ENCODE peak calls at places on chromosomes 7 and 10, in five cellular contexts. F is Peyer's patch, H is brain microvascular endothelial cell, M is suprapubic skin, J is fibroblast of lung. R is an unnamed sample.

GRCh38 chr10:90213346-90213745 is 512.0 kb downstream of the KIF20B start:
- DNase-seq in F (no peak), H (no peak), M (no peak), J (no peak), R (no peak)

GRCh38 chr10:47027108-47027811 is 116.0 kb downstream of the PTPN20 start:
- DNase-seq in F (no peak), H (no peak), M (peak), J (no peak), R (no peak)

GRCh38 chr10:58174831-58175230 is 92.9 kb downstream of the IPMK start:
- DNase-seq in F (no peak), H (no peak), M (no peak), J (no peak), R (no peak)

GRCh38 chr10:58373446-58373834 is 11.8 kb upstream of the TFAM start:
- DNase-seq in F (no peak), H (no peak), M (no peak), J (no peak), R (no peak)

GRCh38 chr7:132436121-132436520 is 140.1 kb downstream of the PLXNA4 start:
- DNase-seq in F (no peak), H (no peak), M (no peak), J (no peak), R (no peak)

GRCh38 chr10:91681361-91682276 is 48.7 kb upstream of the PPP1R3C start:
- DNase-seq in F (no peak), H (no peak), M (no peak), J (no peak), R (no peak)

GRCh38 chr10:112794201-112794600 is 155.8 kb upstream of the TCF7L2 start:
- DNase-seq in F (no peak), H (no peak), M (no peak), J (no peak), R (no peak)

GRCh38 chr10:120436431-120437142 is 20.4 kb upstream of the PLPP4 start:
- DNase-seq in F (no peak), H (no peak), M (no peak), J (no peak), R (no peak)

GRCh38 chr7:20539201-20539600 is 76.3 kb upstream of the ABCB5 start:
- DNase-seq in F (no peak), H (no peak), M (no peak), J (no peak), R (no peak)

GRCh38 chr10:8273749-8274148 is 219.3 kb downstream of the GATA3 start:
- DNase-seq in F (no peak), H (no peak), M (no peak), J (no peak), R (no peak)

GRCh38 chr10:100346765-100347567 is at the start of gene SCD:
- DNase-seq in F (peak), H (peak), M (peak), J (peak), R (peak)

GRCh38 chr10:82737556-82737955 is 862.6 kb downstream of the NRG3 start:
- DNase-seq in F (no peak), H (no peak), M (no peak), J (no peak), R (no peak)

GRCh38 chr10:77392236-77392721 is 245.3 kb downstream of the KCNMA1 start:
- DNase-seq in F (no peak), H (peak), M (peak), J (peak), R (peak)

GRCh38 chr10:19788075-19788686 is 28.1 kb upstream of the PLXDC2 start:
- DNase-seq in F (no peak), H (peak), M (no peak), J (peak), R (peak)

GRCh38 chr7:151873402-151873965 is 3.4 kb downstream of the PRKAG2 start:
- DNase-seq in F (no peak), H (no peak), M (no peak), J (no peak), R (no peak)

GRCh38 chr7:149736478-149737360 is 36.7 kb downstream of the ZNF467 start:
- DNase-seq in F (no peak), H (no peak), M (no peak), J (peak), R (peak)

GRCh38 chr7:151047979-151048763 is at the start of gene ASIC3:
- DNase-seq in F (no peak), H (no peak), M (no peak), J (no peak), R (no peak)

GRCh38 chr7:20240080-20240926 is 23.1 kb upstream of the MACC1 start:
- DNase-seq in F (no peak), H (no peak), M (no peak), J (no peak), R (no peak)

GRCh38 chr10:78931333-78932083 is 137.3 kb upstream of the ZMIZ1 start:
- DNase-seq in F (no peak), H (peak), M (no peak), J (peak), R (peak)

GRCh38 chr10:33100996-33101747 is 143.1 kb upstream of the ITGB1 start:
- DNase-seq in F (no peak), H (no peak), M (no peak), J (no peak), R (no peak)

GRCh38 chr7:24075426-24075810 is 208.6 kb upstream of the NPY start:
- DNase-seq in F (no peak), H (no peak), M (no peak), J (no peak), R (no peak)

GRCh38 chr10:63711361-63711760 is 190.2 kb downstream of the REEP3 start:
- DNase-seq in F (no peak), H (no peak), M (no peak), J (peak), R (peak)

GRCh38 chr10:125122566-125122965 is 37.8 kb downstream of the CTBP2 start:
- DNase-seq in F (no peak), H (no peak), M (no peak), J (no peak), R (no peak)

GRCh38 chr10:125121003-125121402 is 39.4 kb downstream of the CTBP2 start:
- DNase-seq in F (no peak), H (no peak), M (no peak), J (no peak), R (no peak)

GRCh38 chr10:125124907-125125306 is 35.5 kb downstream of the CTBP2 start:
- DNase-seq in F (no peak), H (no peak), M (no peak), J (peak), R (peak)

GRCh38 chr10:125124114-125124486 is 36.3 kb downstream of the CTBP2 start:
- DNase-seq in F (no peak), H (no peak), M (no peak), J (no peak), R (no peak)

GRCh38 chr10:125123363-125124113 is 36.8 kb downstream of the CTBP2 start:
- DNase-seq in F (no peak), H (peak), M (no peak), J (peak), R (peak)
- H3K4me3 ChIP-seq in F (no peak), H (peak), M (peak), J (peak), R (no peak)

DNA sequence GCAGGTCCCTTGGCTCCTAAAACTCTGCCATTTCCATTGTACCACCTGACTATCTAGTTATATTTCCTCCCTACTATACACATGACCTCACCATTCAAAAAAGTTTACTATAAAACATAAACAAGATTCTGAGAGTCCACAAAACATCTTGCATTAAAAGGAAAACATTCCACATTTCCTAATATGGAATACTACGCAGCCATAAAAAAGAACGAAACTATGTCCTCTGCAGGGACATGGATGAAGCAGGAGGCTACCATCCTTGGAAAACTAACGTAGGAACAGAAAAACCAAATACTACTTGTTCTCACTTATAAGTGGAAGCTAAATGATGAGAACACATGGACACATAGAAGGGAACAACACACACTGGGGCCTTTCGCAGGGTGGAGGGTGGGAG is 48.3 kb downstream of the SVIL start:
- DNase-seq in F (no peak), H (no peak), M (no peak), J (no peak), R (no peak)
- H3K4me3 ChIP-seq in F (no peak), H (no peak), M (no peak), J (no peak), R (no peak)

DNA sequence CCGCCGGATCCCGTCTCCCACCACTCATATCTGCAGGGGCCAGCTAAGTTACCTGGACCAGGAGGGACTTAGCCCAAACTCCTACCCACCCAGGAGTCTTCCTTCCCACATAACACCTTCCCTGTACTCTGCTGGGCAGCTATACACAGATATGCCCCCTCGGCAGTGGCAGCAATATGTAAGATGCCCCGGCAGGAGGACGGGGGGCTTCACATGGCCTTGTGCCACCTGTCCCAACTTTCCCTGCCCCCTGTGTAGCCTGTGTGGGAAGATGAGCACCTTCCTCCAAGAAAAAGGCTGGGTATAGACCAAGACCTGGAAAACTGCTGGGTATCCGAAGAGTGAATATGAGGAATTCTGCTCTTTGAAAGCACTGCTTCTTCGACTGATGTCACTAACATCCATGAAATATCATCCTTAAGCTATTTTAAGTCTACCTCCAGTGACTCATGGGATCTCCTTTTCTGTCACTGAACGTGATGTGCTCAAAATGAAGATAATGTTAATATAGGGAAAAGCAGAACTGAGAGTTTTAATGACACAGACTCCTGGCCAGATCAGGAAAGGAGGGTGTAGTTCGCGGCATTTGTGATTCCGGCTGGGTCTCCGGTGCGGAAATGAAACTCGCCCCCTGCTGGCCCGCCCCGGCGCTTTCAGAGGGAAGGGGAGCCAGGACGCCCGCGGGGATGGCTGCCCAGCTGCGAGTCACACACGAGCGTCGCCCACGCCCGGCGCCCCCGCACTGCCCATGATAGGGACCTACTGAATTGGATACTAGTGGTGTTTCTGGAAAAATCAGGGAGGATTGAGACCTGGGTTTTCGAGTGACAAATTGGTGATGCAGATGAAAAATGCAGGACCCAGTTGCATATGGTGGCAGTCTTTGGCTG is 256.9 kb upstream of the NFE2L3 start:
- DNase-seq in F (peak), H (peak), M (peak), J (peak), R (peak)
- H3K4me3 ChIP-seq in F (peak), H (peak), M (peak), J (peak), R (peak)

GRCh38 chr10:18140957-18141888 is 999 bp downstream of the CACNB2 start:
- DNase-seq in F (no peak), H (no peak), M (no peak), J (no peak), R (peak)
- H3K4me3 ChIP-seq in F (peak), H (peak), M (peak), J (peak), R (peak)

DNA sequence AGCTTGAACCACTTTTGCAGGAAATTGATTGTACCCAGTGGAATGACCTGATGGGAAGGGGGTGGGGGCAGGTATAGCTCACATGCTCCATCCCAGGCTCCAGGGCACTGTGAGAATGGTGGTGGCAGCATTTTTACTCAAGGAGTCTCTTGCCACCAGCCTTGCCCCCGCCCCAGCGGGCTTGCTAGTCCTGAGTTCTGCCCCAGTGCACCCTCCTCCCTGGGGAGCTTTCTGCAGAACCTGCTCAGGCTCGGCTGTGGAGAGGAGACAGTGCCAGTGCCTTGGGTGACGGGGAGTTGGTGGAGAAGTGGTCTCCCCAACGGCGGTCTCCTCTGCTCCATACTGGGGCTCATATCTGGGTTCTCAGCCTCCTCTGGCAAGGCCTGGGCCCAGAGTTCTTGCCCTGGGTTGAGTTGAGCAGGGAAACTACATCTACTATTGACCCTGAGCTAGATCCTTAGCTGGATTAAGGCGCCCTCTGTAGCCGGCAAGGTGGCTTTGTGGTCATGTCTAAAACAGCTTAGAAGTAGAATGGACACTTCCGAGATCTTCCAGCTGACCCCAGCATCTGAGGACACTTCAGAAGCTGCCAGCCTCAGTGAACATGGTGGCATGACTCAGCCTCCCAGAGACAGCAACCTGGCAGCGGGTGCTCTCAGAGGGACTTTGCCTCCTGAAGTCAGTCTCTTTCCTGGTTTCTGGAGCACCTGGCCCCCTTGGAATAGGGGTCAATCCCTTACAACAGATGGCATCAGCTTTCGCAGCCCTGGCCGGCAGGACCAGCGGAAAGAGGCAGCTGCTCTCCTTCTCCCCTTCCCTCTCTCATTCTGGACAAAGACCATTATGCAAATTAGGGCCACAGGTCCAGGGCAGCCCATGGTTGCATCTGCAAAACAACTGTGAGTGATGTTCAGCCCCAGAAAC is 363.4 kb upstream of the MKI67 start:
- DNase-seq in F (no peak), H (no peak), M (no peak), J (no peak), R (no peak)
- H3K4me3 ChIP-seq in F (no peak), H (no peak), M (no peak), J (no peak), R (no peak)

GRCh38 chr7:129740574-129740973 is 129.1 kb downstream of the NRF1 start:
- DNase-seq in F (no peak), H (no peak), M (no peak), J (no peak), R (no peak)

GRCh38 chr7:129741011-129741410 is 129.5 kb downstream of the NRF1 start:
- DNase-seq in F (no peak), H (no peak), M (no peak), J (no peak), R (no peak)

GRCh38 chr7:129739427-129739826 is 127.9 kb downstream of the NRF1 start:
- DNase-seq in F (no peak), H (peak), M (no peak), J (no peak), R (peak)

GRCh38 chr7:129741743-129742213 is 130.3 kb downstream of the NRF1 start:
- DNase-seq in F (no peak), H (no peak), M (no peak), J (no peak), R (peak)

GRCh38 chr7:129742267-129742666 is 130.7 kb downstream of the NRF1 start:
- DNase-seq in F (no peak), H (no peak), M (no peak), J (no peak), R (no peak)
- H3K4me3 ChIP-seq in F (no peak), H (no peak), M (no peak), J (no peak), R (no peak)

DNA sequence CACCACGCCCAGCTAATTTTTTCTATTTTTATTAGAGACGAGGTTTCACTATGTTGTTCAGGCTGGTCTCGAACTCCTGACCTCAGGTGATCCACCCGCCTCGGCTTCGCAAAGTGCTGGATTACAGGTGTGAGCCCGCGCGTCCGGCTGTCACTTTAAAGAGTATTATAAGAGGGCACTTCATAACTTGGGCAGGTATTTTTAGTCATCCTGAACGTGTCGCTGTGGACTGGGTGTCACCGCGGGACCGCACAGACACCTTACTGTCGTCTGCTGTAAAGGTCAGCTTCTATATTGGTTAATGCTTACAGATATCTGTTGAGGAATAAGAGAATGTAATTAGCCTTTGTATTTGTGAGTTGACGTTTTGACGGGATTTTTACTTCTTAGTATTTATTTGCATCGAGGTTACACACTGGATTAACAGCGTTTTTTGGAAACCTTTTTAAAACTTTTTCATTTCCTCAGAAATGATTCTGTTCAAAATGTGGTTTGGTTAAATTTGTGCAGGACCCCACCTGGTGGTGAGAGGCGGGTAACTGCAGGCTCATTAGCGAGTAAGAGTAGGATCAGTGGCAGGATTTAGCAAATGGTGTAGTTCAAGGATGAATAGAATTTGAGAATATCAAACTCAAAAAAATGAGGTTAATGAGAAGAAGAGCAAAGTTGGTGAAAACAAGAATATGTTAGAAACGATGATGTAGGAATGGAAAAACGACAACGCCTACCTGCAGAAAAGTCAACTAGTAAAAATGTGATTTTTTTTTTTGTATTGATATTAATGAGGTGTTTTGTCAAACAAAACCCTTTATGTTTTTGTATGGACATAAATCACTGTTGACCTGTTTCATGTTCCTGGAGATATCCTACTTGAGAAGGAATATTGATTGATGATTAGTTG is 3.2 kb downstream of the DNAJB6 start:
- DNase-seq in F (peak), H (peak), M (no peak), J (peak), R (peak)
- H3K4me3 ChIP-seq in F (no peak), H (peak), M (peak), J (no peak), R (no peak)

GRCh38 chr10:43395571-43396060 is 13.4 kb downstream of the HNRNPF start:
- DNase-seq in F (peak), H (peak), M (no peak), J (no peak), R (peak)

GRCh38 chr10:43392757-43393156 is 16.2 kb downstream of the HNRNPF start:
- DNase-seq in F (no peak), H (no peak), M (no peak), J (no peak), R (no peak)

GRCh38 chr10:43393606-43394360 is 15.2 kb downstream of the HNRNPF start:
- DNase-seq in F (no peak), H (no peak), M (peak), J (no peak), R (no peak)

GRCh38 chr10:43396061-43396927 is 12.7 kb downstream of the HNRNPF start:
- DNase-seq in F (peak), H (peak), M (peak), J (peak), R (peak)

GRCh38 chr10:43394868-43395267 is 14.1 kb downstream of the HNRNPF start:
- DNase-seq in F (no peak), H (no peak), M (peak), J (no peak), R (no peak)
- H3K4me3 ChIP-seq in F (no peak), H (peak), M (peak), J (peak), R (peak)

DNA sequence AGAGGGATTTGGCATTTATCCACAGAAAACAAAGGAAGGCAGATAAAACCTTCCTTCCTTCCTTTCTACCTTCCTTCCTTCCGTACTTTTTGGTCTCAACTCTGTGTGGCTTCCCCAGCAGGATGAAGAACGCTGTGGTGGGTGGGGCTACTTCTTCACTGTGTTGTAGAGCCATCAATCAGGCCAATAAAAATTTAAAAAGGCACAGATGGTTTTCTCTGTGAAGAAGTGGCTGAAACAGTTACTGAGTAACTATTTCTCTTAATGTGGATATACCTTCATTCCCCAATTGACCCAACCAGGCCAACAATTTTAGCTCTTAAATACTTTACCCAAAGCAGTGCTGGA is 75.8 kb downstream of the ZNF92 start:
- DNase-seq in F (no peak), H (no peak), M (no peak), J (no peak), R (no peak)
- H3K4me3 ChIP-seq in F (no peak), H (no peak), M (no peak), J (no peak), R (no peak)

GRCh38 chr7:27148776-27149641 is 1.4 kb upstream of the HOXA6 start:
- DNase-seq in F (no peak), H (no peak), M (no peak), J (peak), R (no peak)
- H3K4me3 ChIP-seq in F (peak), H (no peak), M (peak), J (peak), R (no peak)